ENCODE peak calls at places on chromosomes 11 and 22, in nine cellular contexts. L is DND-41, D is psoas muscle, Z is bronchial epithelial cell, I is cardiac muscle cell, Y is cardiac fibroblast, R is gastrocnemius medialis, C is GM23338, H is kidney epithelial cell. Q is an unnamed sample.

GRCh38 chr11:3095712-3096361 is 38.6 kb upstream of the CARS1 start:
- DNase-seq in L (no peak), D (peak; percentile 39), Z (peak; percentile 70), I (peak; percentile 88), Y (peak; percentile 88), R (peak; percentile 12), C (no peak), H (no peak), Q (no peak)

GRCh38 chr11:114738954-114739353 is 60.6 kb downstream of the NXPE2 start:
- DNase-seq in L (peak; percentile 46), D (peak; percentile 57), Z (peak; percentile 65), I (peak; percentile 60), Y (peak; percentile 59), R (peak; percentile 21), C (peak; percentile 75), H (peak; percentile 26), Q (peak; percentile 65)

GRCh38 chr22:43511276-43511910 is 99.6 kb downstream of the MPPED1 start:
- DNase-seq in L (no peak), D (no peak), Z (peak; percentile 93), I (no peak), Y (no peak), R (no peak), C (no peak), H (no peak), Q (no peak)

GRCh38 chr11:36249271-36249670 is 40.0 kb downstream of the COMMD9 start:
- DNase-seq in L (no peak), D (no peak), Z (peak; percentile 97), I (peak; percentile 91), Y (peak; percentile 87), R (no peak), C (no peak), H (peak; percentile 91), Q (no peak)

GRCh38 chr11:132772712-132773545 is 759.4 kb downstream of the OPCML start:
- DNase-seq in L (peak; percentile 38), D (no peak), Z (no peak), I (no peak), Y (no peak), R (no peak), C (no peak), H (no peak), Q (peak; percentile 37)

GRCh38 chr11:67280341-67280790 is 8.7 kb upstream of the ANKRD13D start:
- DNase-seq in L (no peak), D (peak; percentile 39), Z (no peak), I (no peak), Y (no peak), R (no peak), C (no peak), H (no peak), Q (no peak)

GRCh38 chr11:91837649-91838330 is 386.8 kb upstream of the FAT3 start:
- DNase-seq in L (no peak), D (no peak), Z (no peak), I (no peak), Y (no peak), R (no peak), C (no peak), H (no peak), Q (no peak)

GRCh38 chr11:16924826-16925494 is 89.3 kb downstream of the PLEKHA7 start:
- DNase-seq in L (no peak), D (peak; percentile 57), Z (peak; percentile 78), I (peak; percentile 68), Y (peak; percentile 53), R (peak; percentile 26), C (peak; percentile 86), H (no peak), Q (no peak)

GRCh38 chr22:38981659-38982007 is 514 bp upstream of the APOBEC3B start:
- DNase-seq in L (no peak), D (peak; percentile 28), Z (no peak), I (no peak), Y (no peak), R (no peak), C (no peak), H (no peak), Q (no peak)

GRCh38 chr11:86692317-86692716 is 19.9 kb upstream of the ME3 start:
- DNase-seq in L (no peak), D (no peak), Z (peak; percentile 67), I (peak; percentile 27), Y (no peak), R (no peak), C (no peak), H (no peak), Q (no peak)

GRCh38 chr11:3231851-3232744 is at the start of gene MRGPRE:
- DNase-seq in L (peak; percentile 9), D (peak; percentile 60), Z (no peak), I (no peak), Y (no peak), R (no peak), C (peak; percentile 34), H (no peak), Q (no peak)

GRCh38 chr22:39215430-39216142 is 29.2 kb downstream of the PDGFB start:
- DNase-seq in L (no peak), D (no peak), Z (no peak), I (no peak), Y (no peak), R (no peak), C (peak; percentile 76), H (no peak), Q (peak; percentile 22)

GRCh38 chr11:58580311-58580710 is 1.4 kb downstream of the ZFP91 start:
- DNase-seq in L (no peak), D (no peak), Z (no peak), I (no peak), Y (no peak), R (no peak), C (no peak), H (no peak), Q (no peak)

GRCh38 chr11:58579192-58580129 is 598 bp downstream of the ZFP91 start:
- DNase-seq in L (peak; percentile 93), D (peak; percentile 96), Z (peak; percentile 70), I (peak; percentile 94), Y (peak; percentile 93), R (peak; percentile 91), C (peak; percentile 93), H (no peak), Q (peak; percentile 90)

GRCh38 chr11:58578635-58579191 is at the start of gene ZFP91:
- DNase-seq in L (peak; percentile 98), D (peak; percentile 99), Z (peak; percentile 88), I (peak; percentile 99), Y (peak; percentile 99), R (peak; percentile 99), C (peak; percentile 99), H (peak; percentile 89), Q (peak; percentile 97)

GRCh38 chr11:58578136-58578634 is 678 bp upstream of the ZFP91 start:
- DNase-seq in L (peak; percentile 93), D (peak; percentile 98), Z (peak; percentile 97), I (peak; percentile 99), Y (peak; percentile 99), R (peak; percentile 96), C (peak; percentile 98), H (peak; percentile 95), Q (peak; percentile 99)

DNA sequence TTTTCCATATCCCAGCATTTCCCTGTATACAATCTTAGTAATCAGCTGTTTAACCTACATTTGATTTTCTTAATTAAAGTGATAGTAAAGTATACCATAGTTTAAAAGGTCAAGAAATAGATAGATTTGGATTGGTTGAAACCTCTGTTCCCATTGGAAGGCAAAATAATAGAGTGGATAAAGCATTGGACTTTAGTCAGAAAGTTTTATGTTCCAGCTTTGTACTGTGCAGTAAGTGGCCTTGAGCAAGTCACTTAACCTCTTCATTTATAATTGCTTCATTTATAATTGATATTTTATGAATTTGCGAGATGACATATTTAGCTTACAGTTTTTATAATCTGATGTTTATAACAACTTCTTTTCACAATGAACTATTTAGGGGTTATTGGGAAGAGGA is 3.6 kb downstream of the ZFP91 start:
- DNase-seq in L (no peak), D (no peak), Z (no peak), I (no peak), Y (no peak), R (no peak), C (no peak), H (no peak), Q (no peak)
- H3K4me3 ChIP-seq in L (no peak overlapping the region), D (peak overlapping the region; percentile 92), Z (no peak overlapping the region), I (no peak overlapping the region), Y (no peak overlapping the region), R (no peak overlapping the region), C (no peak overlapping the region), H (no peak overlapping the region), Q (no peak overlapping the region)

DNA sequence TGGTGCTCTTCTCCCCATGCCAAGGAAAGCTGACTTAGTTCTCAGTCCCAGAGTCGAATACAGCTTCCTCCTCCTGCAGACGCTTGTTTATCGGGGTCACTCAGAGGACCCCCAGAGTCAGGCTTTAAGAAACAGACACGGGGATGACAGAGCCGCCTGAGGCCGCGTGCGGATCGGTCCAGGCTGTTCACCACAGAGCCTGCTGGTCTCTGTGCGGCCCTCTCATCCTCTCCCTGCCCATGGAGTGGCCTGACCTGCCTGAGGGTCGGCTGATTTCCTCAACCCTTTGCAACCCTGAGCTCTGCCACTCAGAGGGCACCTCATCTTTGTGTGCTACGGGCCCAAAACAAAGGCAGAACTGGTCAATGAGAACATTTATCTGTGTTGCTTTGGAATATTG is 2.1 kb downstream of the GAL start:
- DNase-seq in L (no peak), D (no peak), Z (no peak), I (no peak), Y (no peak), R (no peak), C (no peak), H (no peak), Q (no peak)
- H3K4me3 ChIP-seq in L (no peak overlapping the region), D (no peak overlapping the region), Z (no peak overlapping the region), I (no peak overlapping the region), Y (no peak overlapping the region), R (no peak overlapping the region), C (peak overlapping the region; percentile 78), H (no peak overlapping the region), Q (no peak overlapping the region)

GRCh38 chr22:36862251-36863242 is 1.7 kb downstream of the NCF4 start:
- DNase-seq in L (no peak), D (no peak), Z (no peak), I (no peak), Y (no peak), R (peak; percentile 27), C (no peak), H (no peak), Q (no peak)
- H3K4me3 ChIP-seq in L (no peak overlapping the region), D (peak overlapping the region; percentile 11), Z (no peak overlapping the region), I (no peak overlapping the region), Y (no peak overlapping the region), R (no peak overlapping the region), C (no peak overlapping the region), H (no peak overlapping the region), Q (no peak overlapping the region)

GRCh38 chr11:116792869-116793475 is 1.3 kb upstream of the APOA5 start:
- DNase-seq in L (no peak), D (no peak), Z (peak; percentile 88), I (no peak), Y (peak; percentile 21), R (no peak), C (no peak), H (peak; percentile 18), Q (no peak)

GRCh38 chr11:116792144-116792868 is 627 bp upstream of the APOA5 start:
- DNase-seq in L (no peak), D (no peak), Z (no peak), I (no peak), Y (no peak), R (no peak), C (no peak), H (no peak), Q (no peak)

GRCh38 chr11:116791002-116791812 is 472 bp downstream of the APOA5 start:
- DNase-seq in L (peak; percentile 77), D (peak; percentile 88), Z (peak; percentile 42), I (peak; percentile 77), Y (peak; percentile 76), R (peak; percentile 66), C (peak; percentile 94), H (no peak), Q (no peak)

GRCh38 chr11:116790167-116791001 is 1.3 kb downstream of the APOA5 start:
- DNase-seq in L (no peak), D (peak; percentile 56), Z (no peak), I (no peak), Y (no peak), R (no peak), C (no peak), H (no peak), Q (peak; percentile 60)

GRCh38 chr11:116791813-116792143 is at the start of gene APOA5:
- DNase-seq in L (no peak), D (no peak), Z (no peak), I (no peak), Y (no peak), R (no peak), C (no peak), H (no peak), Q (no peak)
- H3K4me3 ChIP-seq in L (no peak within 1 kb of the TSS), D (peak within 1 kb of the TSS; percentile 38), Z (no peak within 1 kb of the TSS), I (no peak within 1 kb of the TSS), Y (no peak within 1 kb of the TSS), R (peak within 1 kb of the TSS; percentile 24), C (no peak within 1 kb of the TSS), H (no peak within 1 kb of the TSS), Q (no peak within 1 kb of the TSS)

Q was measured in Jurkat, Clone E6-1.